ENCODE peak calls at places on chromosomes 11 and 22, in five cellular contexts. One of them, this sample, is unnamed.

GRCh38 chr11:74035264-74035663 is 26.4 kb upstream of the UCP3 start:
- DNase-seq in A549: peak; percentile 30
- DNase-seq in uterus: no peak
- DNase-seq in stomach: no peak
- DNase-seq in fibroblast of lung: no peak
- DNase-seq in this sample: no peak

GRCh38 chr11:65489706-65490310 is 9.0 kb upstream of the MALAT1 start:
- DNase-seq in fibroblast of lung: peak; percentile 67
- DNase-seq in stomach: peak; percentile 48
- DNase-seq in uterus: no peak
- DNase-seq in A549: peak; percentile 40
- DNase-seq in this sample: no peak

GRCh38 chr11:14768789-14769188 is 123.2 kb downstream of the CYP2R1 start:
- DNase-seq in A549: no peak
- DNase-seq in stomach: no peak
- DNase-seq in uterus: no peak
- DNase-seq in fibroblast of lung: no peak
- DNase-seq in this sample: peak; percentile 32

GRCh38 chr22:47169801-47170140 is 407.3 kb downstream of the TBC1D22A start:
- DNase-seq in stomach: peak; percentile 18
- DNase-seq in fibroblast of lung: no peak
- DNase-seq in A549: no peak
- DNase-seq in uterus: peak; percentile 4
- DNase-seq in this sample: no peak

GRCh38 chr11:76787911-76788596 is 4.9 kb downstream of the TSKU start:
- DNase-seq in uterus: peak; percentile 59
- DNase-seq in fibroblast of lung: no peak
- DNase-seq in stomach: no peak
- DNase-seq in A549: no peak
- DNase-seq in this sample: no peak

GRCh38 chr11:31922450-31922849 is 111.3 kb upstream of the PAX6 start:
- DNase-seq in uterus: no peak
- DNase-seq in fibroblast of lung: no peak
- DNase-seq in A549: no peak
- DNase-seq in stomach: no peak
- DNase-seq in this sample: no peak

GRCh38 chr22:48703265-48703941 is 1124.3 kb downstream of the BRD1 start:
- DNase-seq in A549: no peak
- DNase-seq in uterus: no peak
- DNase-seq in fibroblast of lung: no peak
- DNase-seq in stomach: no peak
- DNase-seq in this sample: no peak

GRCh38 chr22:44445731-44446130 is 52.3 kb downstream of the RTL6 start:
- DNase-seq in fibroblast of lung: peak; percentile 23
- DNase-seq in uterus: no peak
- DNase-seq in stomach: no peak
- DNase-seq in A549: no peak
- DNase-seq in this sample: no peak

GRCh38 chr11:36364551-36364950 is 68.5 kb downstream of the PRR5L start:
- DNase-seq in stomach: no peak
- DNase-seq in uterus: no peak
- DNase-seq in fibroblast of lung: peak; percentile 72
- DNase-seq in A549: no peak
- DNase-seq in this sample: no peak

DNA sequence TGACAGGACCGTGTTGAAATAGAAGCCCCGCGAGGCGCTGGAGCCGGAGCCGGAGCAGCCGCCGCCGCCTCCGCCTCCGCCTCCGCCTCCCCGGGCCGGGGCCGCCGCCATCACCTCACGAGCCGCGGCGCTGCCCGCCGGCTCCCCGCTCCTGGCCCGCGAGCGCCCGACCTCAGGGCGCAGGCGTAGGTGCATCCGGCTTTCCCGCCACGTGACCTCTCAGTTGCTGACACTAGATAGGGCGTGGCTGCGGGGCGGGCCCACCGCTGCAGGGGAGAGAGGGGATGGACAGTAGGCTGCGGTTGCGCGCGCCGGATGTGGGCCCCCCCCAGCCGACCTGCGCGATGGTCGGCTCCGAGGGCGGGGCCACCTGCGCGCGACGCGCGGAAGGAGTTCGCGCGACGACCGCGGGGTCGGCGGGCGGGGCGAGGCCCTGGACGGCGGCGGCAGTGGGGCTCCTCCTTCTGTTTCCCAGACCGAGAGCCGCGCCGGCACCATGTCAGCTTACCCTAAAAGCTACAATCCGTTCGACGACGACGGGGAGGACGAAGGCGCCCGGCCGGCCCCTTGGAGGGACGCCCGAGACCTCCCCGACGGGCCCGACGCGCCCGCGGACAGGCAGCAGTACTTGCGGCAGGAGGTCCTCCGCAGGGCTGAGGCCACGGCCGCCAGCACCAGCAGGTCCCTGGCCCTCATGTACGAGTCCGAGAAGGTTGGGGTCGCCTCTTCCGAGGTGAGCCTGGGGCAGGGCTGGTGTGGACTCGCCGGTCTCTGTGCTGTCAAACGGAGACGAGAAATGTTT is at the start of the genes PI4KA and SNAP29:
- DNase-seq in fibroblast of lung: peak; percentile 98
- DNase-seq in stomach: peak; percentile 99
- DNase-seq in A549: peak; percentile 97
- DNase-seq in uterus: peak; percentile 98
- DNase-seq in this sample: peak; percentile 98
- H3K4me1 ChIP-seq in fibroblast of lung: peaks cover 5% of the 10 kb centered on the region
- H3K4me1 ChIP-seq in stomach: peaks cover 28% of the 10 kb centered on the region
- H3K4me1 ChIP-seq in A549: peaks cover 5% of the 10 kb centered on the region
- H3K4me1 ChIP-seq in uterus: no peaks in the 10 kb centered on the region
- H3K4me1 ChIP-seq in this sample: peaks cover 63% of the 10 kb centered on the region

DNA sequence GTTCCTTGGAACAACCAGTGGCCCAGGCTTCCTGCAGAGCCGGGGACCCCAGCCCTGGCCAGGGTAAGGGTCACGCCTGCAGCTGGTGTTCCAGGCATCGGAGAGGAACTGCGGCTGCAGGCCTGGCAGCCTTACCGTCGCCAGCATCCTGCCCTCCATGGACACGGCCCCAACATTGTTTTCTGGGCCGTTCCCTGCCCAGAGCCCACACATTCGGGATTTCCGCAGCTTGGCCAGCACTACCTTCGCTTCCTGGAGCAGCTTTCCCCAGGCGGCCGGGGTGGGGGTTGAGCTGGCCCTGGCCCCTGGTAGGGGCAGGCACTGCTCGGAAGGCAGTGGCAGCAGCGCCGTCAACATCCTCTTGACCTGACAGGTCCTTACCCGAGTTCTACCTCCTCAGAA is 17.7 kb downstream of the TXN2 start:
- DNase-seq in fibroblast of lung: no peak
- DNase-seq in A549: no peak
- DNase-seq in uterus: no peak
- DNase-seq in stomach: no peak
- DNase-seq in this sample: no peak
- H3K4me1 ChIP-seq in fibroblast of lung: peaks cover 45% of the 10 kb centered on the region
- H3K4me1 ChIP-seq in A549: peaks cover 84% of the 10 kb centered on the region
- H3K4me1 ChIP-seq in uterus: no peaks in the 10 kb centered on the region
- H3K4me1 ChIP-seq in stomach: peaks cover 39% of the 10 kb centered on the region
- H3K4me1 ChIP-seq in this sample: peaks cover 8% of the 10 kb centered on the region

DNA sequence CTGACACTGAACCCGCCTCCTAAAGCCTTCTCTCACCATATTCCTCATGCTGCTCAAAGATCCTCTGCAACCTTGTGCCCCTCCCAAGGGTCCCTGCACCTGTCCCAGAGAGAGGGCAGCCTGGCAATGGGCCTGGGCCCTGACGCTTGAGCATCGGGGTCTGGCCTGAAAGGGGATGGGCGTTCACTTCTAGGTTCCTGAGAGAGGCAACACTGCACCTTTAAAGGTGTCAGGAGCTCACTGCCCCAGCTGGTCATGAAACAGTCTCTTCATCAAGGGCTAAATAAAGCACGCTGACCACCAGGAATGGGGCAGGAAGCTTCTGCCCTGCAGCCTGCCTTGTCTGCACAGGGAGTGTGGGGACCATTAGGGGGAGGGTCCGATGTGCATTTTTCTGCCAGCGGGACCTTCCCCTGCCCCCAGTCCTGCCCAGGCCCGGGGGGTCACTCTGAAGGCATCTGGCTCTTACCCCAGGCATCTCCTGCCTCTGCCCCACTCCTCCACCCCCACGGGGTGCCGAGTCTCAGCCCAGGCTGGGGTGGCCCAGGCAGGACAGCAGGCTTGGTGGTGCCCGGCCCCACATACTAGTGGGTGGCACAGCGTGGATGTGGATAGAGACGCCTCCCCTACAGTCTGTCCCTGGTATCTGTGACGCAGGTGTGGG is 3.5 kb downstream of the C11orf21 start:
- DNase-seq in stomach: no peak
- DNase-seq in fibroblast of lung: no peak
- DNase-seq in uterus: no peak
- DNase-seq in A549: no peak
- DNase-seq in this sample: no peak
- H3K4me1 ChIP-seq in stomach: peaks cover 14% of the 10 kb centered on the region
- H3K4me1 ChIP-seq in fibroblast of lung: no peaks in the 10 kb centered on the region
- H3K4me1 ChIP-seq in uterus: no peaks in the 10 kb centered on the region
- H3K4me1 ChIP-seq in A549: no peaks in the 10 kb centered on the region
- H3K4me1 ChIP-seq in this sample: peaks cover 52% of the 10 kb centered on the region

GRCh38 chr22:27752771-27753170 is 48.8 kb downstream of the MN1 start:
- DNase-seq in stomach: peak; percentile 29
- DNase-seq in A549: peak; percentile 12
- DNase-seq in uterus: peak; percentile 47
- DNase-seq in fibroblast of lung: peak; percentile 61
- DNase-seq in this sample: no peak

GRCh38 chr22:27750866-27751265 is 50.7 kb downstream of the MN1 start:
- DNase-seq in fibroblast of lung: no peak
- DNase-seq in uterus: no peak
- DNase-seq in A549: no peak
- DNase-seq in stomach: no peak
- DNase-seq in this sample: no peak

GRCh38 chr22:27752141-27752540 is 49.4 kb downstream of the MN1 start:
- DNase-seq in fibroblast of lung: no peak
- DNase-seq in uterus: no peak
- DNase-seq in stomach: no peak
- DNase-seq in A549: no peak
- DNase-seq in this sample: no peak

GRCh38 chr22:27749597-27750225 is 51.8 kb downstream of the MN1 start:
- DNase-seq in stomach: no peak
- DNase-seq in A549: no peak
- DNase-seq in uterus: no peak
- DNase-seq in fibroblast of lung: peak; percentile 61
- DNase-seq in this sample: no peak

GRCh38 chr22:27751277-27752070 is 50.1 kb downstream of the MN1 start:
- DNase-seq in uterus: no peak
- DNase-seq in fibroblast of lung: no peak
- DNase-seq in A549: no peak
- DNase-seq in stomach: no peak
- DNase-seq in this sample: no peak
- H3K4me1 ChIP-seq in uterus: no peaks in the 10 kb centered on the region
- H3K4me1 ChIP-seq in fibroblast of lung: peaks cover 6% of the 10 kb centered on the region
- H3K4me1 ChIP-seq in A549: peaks cover 18% of the 10 kb centered on the region
- H3K4me1 ChIP-seq in stomach: peaks cover 13% of the 10 kb centered on the region
- H3K4me1 ChIP-seq in this sample: no peaks in the 10 kb centered on the region

GRCh38 chr22:30249049-30250038 is 2.8 kb upstream of the LIF start:
- DNase-seq in uterus: peak; percentile 68
- DNase-seq in stomach: no peak
- DNase-seq in A549: no peak
- DNase-seq in fibroblast of lung: no peak
- DNase-seq in this sample: no peak
- H3K4me1 ChIP-seq in uterus: no peaks in the 10 kb centered on the region
- H3K4me1 ChIP-seq in stomach: peaks cover 63% of the 10 kb centered on the region
- H3K4me1 ChIP-seq in A549: peaks cover 100% of the 10 kb centered on the region
- H3K4me1 ChIP-seq in fibroblast of lung: peaks cover 54% of the 10 kb centered on the region
- H3K4me1 ChIP-seq in this sample: peaks cover 35% of the 10 kb centered on the region

GRCh38 chr11:83722392-83722791 is 436.2 kb upstream of the CCDC90B start:
- DNase-seq in fibroblast of lung: no peak
- DNase-seq in uterus: no peak
- DNase-seq in stomach: peak; percentile 50
- DNase-seq in A549: no peak
- DNase-seq in this sample: no peak
- H3K4me1 ChIP-seq in fibroblast of lung: no peaks in the 10 kb centered on the region
- H3K4me1 ChIP-seq in uterus: no peaks in the 10 kb centered on the region
- H3K4me1 ChIP-seq in stomach: peaks cover 3% of the 10 kb centered on the region
- H3K4me1 ChIP-seq in A549: no peaks in the 10 kb centered on the region
- H3K4me1 ChIP-seq in this sample: no peaks in the 10 kb centered on the region

DNA sequence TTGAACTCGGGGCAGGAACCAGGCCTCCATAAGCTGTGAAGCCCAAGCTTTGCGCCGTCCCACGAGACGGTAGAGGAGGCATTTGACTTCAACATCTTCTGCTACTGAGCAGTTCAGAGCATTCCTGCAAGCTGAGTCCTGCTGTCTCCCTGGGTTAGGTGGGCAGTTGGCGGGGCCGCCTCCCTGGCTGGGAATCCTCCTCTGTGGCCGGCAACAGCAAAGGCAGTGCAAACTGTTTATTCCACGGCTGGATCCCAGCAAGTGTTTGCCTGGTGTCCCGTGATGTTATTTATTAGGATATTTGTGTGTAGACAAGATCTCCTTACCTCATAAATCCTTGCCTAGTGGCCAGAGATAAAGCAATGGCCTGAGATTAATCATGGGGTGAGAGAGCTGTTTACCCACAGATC is 63.2 kb downstream of the NAT10 start:
- DNase-seq in uterus: peak; percentile 56
- DNase-seq in A549: no peak
- DNase-seq in stomach: no peak
- DNase-seq in fibroblast of lung: peak; percentile 69
- DNase-seq in this sample: no peak
- H3K4me1 ChIP-seq in uterus: peaks cover 10% of the 10 kb centered on the region
- H3K4me1 ChIP-seq in A549: no peaks in the 10 kb centered on the region
- H3K4me1 ChIP-seq in stomach: no peaks in the 10 kb centered on the region
- H3K4me1 ChIP-seq in fibroblast of lung: no peaks in the 10 kb centered on the region
- H3K4me1 ChIP-seq in this sample: no peaks in the 10 kb centered on the region

This sample was measured in CD4-positive, alpha-beta memory T cell.